ENCODE peak calls at places on chromosome 6, in seven cellular contexts. L is NB4, Y is retinal pigment epithelial cell, J is adrenal gland, B is cardiac muscle cell, M is tibial nerve, F is upper lobe of left lung. E is an unnamed sample.

GRCh38 chr6:73942581-73942980 is 246.6 kb downstream of the CD109 start:
- DNase-seq in L (peak), Y (peak), J (no peak), B (no peak), M (no peak), F (no peak), E (no peak)

GRCh38 chr6:28351087-28351486 is 1.3 kb downstream of the ZKSCAN3 start:
- DNase-seq in L (no peak), Y (no peak), J (no peak), B (no peak), M (no peak), F (no peak), E (no peak)

GRCh38 chr6:30646450-30647038 is 389 bp upstream of the C6orf136 start:
- DNase-seq in L (no peak), Y (no peak), J (peak), B (no peak), M (peak), F (peak), E (no peak)

GRCh38 chr6:110282412-110282811 is 75.7 kb downstream of the METTL24 start:
- DNase-seq in L (no peak), Y (no peak), J (no peak), B (no peak), M (no peak), F (no peak), E (no peak)

GRCh38 chr6:129364037-129364436 is 345.9 kb downstream of the ARHGAP18 start:
- DNase-seq in L (no peak), Y (no peak), J (no peak), B (no peak), M (no peak), F (no peak), E (no peak)

GRCh38 chr6:66307490-66307889 is 600.5 kb upstream of the EYS start:
- DNase-seq in L (no peak), Y (no peak), J (no peak), B (no peak), M (no peak), F (no peak), E (no peak)

GRCh38 chr6:117521785-117522502 is 39.5 kb downstream of the DCBLD1 start:
- DNase-seq in L (no peak), Y (no peak), J (no peak), B (no peak), M (no peak), F (no peak), E (no peak)

GRCh38 chr6:7241709-7242645 is 71.0 kb downstream of the SSR1 start:
- DNase-seq in L (no peak), Y (no peak), J (no peak), B (no peak), M (no peak), F (peak), E (no peak)

GRCh38 chr6:15592610-15593009 is 70.2 kb downstream of the DTNBP1 start:
- DNase-seq in L (no peak), Y (no peak), J (no peak), B (no peak), M (no peak), F (no peak), E (no peak)

GRCh38 chr6:134844120-134844519 is 105.8 kb downstream of the ALDH8A1 start:
- DNase-seq in L (no peak), Y (no peak), J (no peak), B (no peak), M (no peak), F (no peak), E (no peak)

GRCh38 chr6:52691718-52692117 is 20.8 kb downstream of the TMEM14A start:
- DNase-seq in L (no peak), Y (no peak), J (no peak), B (peak), M (no peak), F (no peak), E (no peak)
- TF ChIP-seq CTCF in L (no peak), Y (no peak), J (no peak), B (no peak), M (no peak), F (no peak), E (no peak)

GRCh38 chr6:106512958-106513480 is 116.3 kb downstream of the RTN4IP1 start:
- DNase-seq in L (no peak), Y (no peak), J (no peak), B (no peak), M (no peak), F (no peak), E (no peak)

GRCh38 chr6:106512048-106512957 is 117.0 kb downstream of the RTN4IP1 start:
- DNase-seq in L (peak), Y (no peak), J (peak), B (peak), M (peak), F (peak), E (no peak)

GRCh38 chr6:106514281-106514885 is 114.9 kb downstream of the RTN4IP1 start:
- DNase-seq in L (no peak), Y (no peak), J (no peak), B (no peak), M (no peak), F (no peak), E (no peak)

GRCh38 chr6:106511274-106512047 is 117.8 kb downstream of the RTN4IP1 start:
- DNase-seq in L (peak), Y (no peak), J (no peak), B (peak), M (no peak), F (peak), E (no peak)

GRCh38 chr6:106513813-106514212 is 115.5 kb downstream of the RTN4IP1 start:
- DNase-seq in L (peak), Y (no peak), J (no peak), B (no peak), M (no peak), F (no peak), E (no peak)
- H3K4me3 ChIP-seq in L (peak), Y (no peak), J (no peak), B (no peak), M (peak), F (no peak), E (peak)

DNA sequence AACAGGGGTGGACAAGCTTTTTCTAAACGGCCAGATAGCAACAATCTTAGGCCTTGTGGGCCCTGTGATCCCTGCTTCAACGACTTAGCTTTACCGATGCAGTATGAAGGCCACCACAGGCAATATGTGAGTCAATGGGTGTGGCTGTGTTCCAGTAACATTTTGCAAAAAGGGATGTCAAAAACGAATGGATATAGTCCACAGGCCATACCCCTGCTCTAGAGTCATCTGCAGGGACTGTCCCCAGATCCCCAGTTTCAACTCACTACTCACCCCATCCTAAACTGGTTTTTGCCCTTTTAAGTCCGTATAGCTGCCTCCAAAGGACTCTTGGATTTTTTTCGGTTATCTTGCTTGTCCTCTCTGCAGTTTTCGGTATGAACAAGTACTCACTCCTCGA is 34.4 kb downstream of the ECT2L start:
- DNase-seq in L (no peak), Y (no peak), J (no peak), B (no peak), M (no peak), F (no peak), E (no peak)
- TF ChIP-seq CTCF in L (no peak), Y (no peak), J (no peak), B (no peak), M (no peak), F (no peak), E (no peak)

DNA sequence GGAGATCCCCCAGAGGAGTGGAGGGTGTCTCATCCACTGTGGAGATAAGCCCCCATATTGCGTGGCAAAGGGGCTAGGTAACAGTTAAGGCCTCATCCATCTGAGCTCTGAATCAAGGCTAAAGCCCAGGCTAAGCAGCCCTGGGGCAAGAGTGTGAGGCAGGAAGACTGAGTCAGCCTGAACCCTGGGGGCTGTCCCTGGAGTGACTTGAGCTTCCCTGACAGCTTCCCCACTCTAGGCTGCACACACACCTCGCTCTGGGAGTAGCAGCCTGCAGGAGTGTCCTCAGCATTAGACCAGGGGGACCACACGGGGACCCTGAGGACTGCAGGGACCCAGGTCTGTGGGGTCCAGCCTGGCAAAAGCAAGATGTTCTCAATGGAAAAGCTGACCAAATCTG is 27.9 kb downstream of the UBD start:
- DNase-seq in L (no peak), Y (no peak), J (no peak), B (no peak), M (no peak), F (no peak), E (peak)
- H3K4me3 ChIP-seq in L (no peak), Y (no peak), J (no peak), B (no peak), M (no peak), F (no peak), E (no peak)

GRCh38 chr6:35729349-35729678 is 7.5 kb upstream of the ARMC12 start:
- DNase-seq in L (no peak), Y (no peak), J (no peak), B (no peak), M (no peak), F (no peak), E (no peak)
- TF ChIP-seq CTCF in L (no peak), Y (no peak), J (no peak), B (no peak), M (no peak), F (no peak), E (no peak)

GRCh38 chr6:53336070-53336469 is 12.7 kb downstream of the ELOVL5 start:
- DNase-seq in L (no peak), Y (no peak), J (no peak), B (no peak), M (no peak), F (peak), E (no peak)
- H3K4me3 ChIP-seq in L (no peak), Y (no peak), J (no peak), B (no peak), M (no peak), F (no peak), E (no peak)

GRCh38 chr6:41602864-41603608 is 35.2 kb upstream of the MDFI start:
- DNase-seq in L (peak), Y (no peak), J (peak), B (peak), M (peak), F (peak), E (no peak)
- TF ChIP-seq CTCF in L (peak), Y (peak), J (peak), B (peak), M (peak), F (peak), E (peak)